ENCODE peak calls at places on chromosomes 4 and X, in five cellular contexts. F is NCI-H1417; P is NCI-H510A; D is stimulated activated CD8-positive, alpha-beta memory T cell treated with anti-CD3 and anti-CD28 coated beads, Interleukin-15, amount 100 ng/mL, for 1 hour; T is aorta. S is an unnamed sample.

GRCh38 chr4:80459918-80460473 is 124.5 kb downstream of the CFAP299 start:
- DNase-seq in F (no peak), P (no peak), D (no peak), T (no peak), S (no peak)

GRCh38 chrX:13750204-13750603 is 15.7 kb downstream of the OFD1 start:
- DNase-seq in F (peak), D (no peak), P (no peak), T (no peak), S (no peak)

GRCh38 chrX:30246769-30247489 is at the start of gene MAGEB1:
- DNase-seq in T (no peak), D (no peak), P (no peak), F (no peak), S (peak)

GRCh38 chrX:102154900-102155805 is 624 bp downstream of the BEX5 start:
- DNase-seq in D (no peak), T (no peak), P (peak), F (peak), S (peak)

GRCh38 chr4:55547461-55547770 is 707 bp upstream of the CLOCK start:
- DNase-seq in P (peak), D (no peak), T (peak), F (no peak), S (no peak)

GRCh38 chr4:61666248-61666647 is 466.1 kb downstream of the ADGRL3 start:
- DNase-seq in D (no peak), P (no peak), T (no peak), F (no peak), S (no peak)

GRCh38 chrX:155314260-155314659 is 20.2 kb downstream of the CLIC2 start:
- DNase-seq in P (no peak), T (no peak), F (no peak), D (no peak), S (peak)

GRCh38 chr4:156933633-156934258 is 37.9 kb downstream of the PDGFC start:
- DNase-seq in F (no peak), T (no peak), D (no peak), P (no peak), S (no peak)

GRCh38 chrX:154002215-154002719 is 17.4 kb downstream of the IRAK1 start:
- DNase-seq in T (peak), P (no peak), D (no peak), F (no peak), S (no peak)

GRCh38 chrX:39893417-39894338 is 204.1 kb downstream of the BCOR start:
- DNase-seq in P (no peak), D (no peak), F (no peak), T (no peak), S (no peak)

GRCh38 chr4:165164257-165164656 is 43.1 kb upstream of the KLHL2 start:
- DNase-seq in F (no peak), P (no peak), T (no peak), D (no peak), S (no peak)

GRCh38 chr4:4603592-4603991 is 61.7 kb upstream of the STX18 start:
- DNase-seq in F (no peak), P (no peak), D (no peak), T (no peak), S (no peak)

GRCh38 chr4:99762728-99763127 is 53.9 kb upstream of the DAPP1 start:
- DNase-seq in T (no peak), D (no peak), F (no peak), P (no peak), S (no peak)

GRCh38 chr4:182448281-182449151 is 205.3 kb downstream of the TENM3 start:
- DNase-seq in F (peak), P (peak), D (no peak), T (peak), S (no peak)

GRCh38 chrX:65821721-65822496 is 154.5 kb downstream of the MSN start:
- DNase-seq in F (no peak), T (no peak), P (no peak), D (peak), S (no peak)

GRCh38 chr4:10729366-10729765 is 44.8 kb upstream of the CLNK start:
- DNase-seq in P (no peak), F (no peak), T (no peak), D (no peak), S (no peak)

GRCh38 chrX:65528705-65529340 is 5.8 kb downstream of the LAS1L start:
- DNase-seq in T (no peak), F (peak), P (no peak), D (peak), S (peak)

GRCh38 chr4:113587640-113588275 is 173.8 kb downstream of the CAMK2D start:
- DNase-seq in D (no peak), P (no peak), T (no peak), F (no peak), S (no peak)

GRCh38 chrX:75067931-75068330 is 88.2 kb downstream of the ABCB7 start:
- DNase-seq in T (no peak), F (no peak), P (no peak), D (no peak), S (no peak)

GRCh38 chr4:46648088-46648744 is 258.3 kb upstream of the GABRA2 start:
- DNase-seq in T (no peak), P (peak), F (no peak), D (no peak), S (peak)